ENCODE peak calls at places on chromosomes 11 and 22, in seven cellular contexts. One of them, this sample, is unnamed.

GRCh38 chr11:60305906-60306619 is 21.0 kb upstream of the MS4A6E start:
- DNase-seq in KG1: no peak
- DNase-seq in AG09319: no peak
- DNase-seq in A549: no peak
- DNase-seq in activated CD8-positive, alpha-beta memory T cell treated with anti-CD3 and anti-CD28 coated beads, Interleukin-2, amount 50 U/mL, for 48 hours: no peak
- DNase-seq in stimulated activated CD8-positive, alpha-beta memory T cell treated with anti-CD3 and anti-CD28 coated beads, Interleukin-15, amount 100 ng/mL, for 24 hours: no peak
- DNase-seq in NCI-H2029: no peak
- DNase-seq in this sample: no peak

GRCh38 chr22:27482414-27482813 is 319.1 kb downstream of the MN1 start:
- DNase-seq in KG1: no peak
- DNase-seq in AG09319: no peak
- DNase-seq in A549: no peak
- DNase-seq in activated CD8-positive, alpha-beta memory T cell treated with anti-CD3 and anti-CD28 coated beads, Interleukin-2, amount 50 U/mL, for 48 hours: no peak
- DNase-seq in stimulated activated CD8-positive, alpha-beta memory T cell treated with anti-CD3 and anti-CD28 coated beads, Interleukin-15, amount 100 ng/mL, for 24 hours: no peak
- DNase-seq in NCI-H2029: no peak
- DNase-seq in this sample: no peak

GRCh38 chr11:130241697-130242096 is 73.0 kb downstream of the ZBTB44 start:
- DNase-seq in KG1: no peak
- DNase-seq in AG09319: no peak
- DNase-seq in A549: no peak
- DNase-seq in activated CD8-positive, alpha-beta memory T cell treated with anti-CD3 and anti-CD28 coated beads, Interleukin-2, amount 50 U/mL, for 48 hours: no peak
- DNase-seq in stimulated activated CD8-positive, alpha-beta memory T cell treated with anti-CD3 and anti-CD28 coated beads, Interleukin-15, amount 100 ng/mL, for 24 hours: no peak
- DNase-seq in NCI-H2029: no peak
- DNase-seq in this sample: no peak

GRCh38 chr11:92941676-92942571 is 27.5 kb upstream of the MTNR1B start:
- DNase-seq in KG1: peak; percentile 56
- DNase-seq in AG09319: peak; percentile 5
- DNase-seq in A549: peak; percentile 40
- DNase-seq in activated CD8-positive, alpha-beta memory T cell treated with anti-CD3 and anti-CD28 coated beads, Interleukin-2, amount 50 U/mL, for 48 hours: no peak
- DNase-seq in stimulated activated CD8-positive, alpha-beta memory T cell treated with anti-CD3 and anti-CD28 coated beads, Interleukin-15, amount 100 ng/mL, for 24 hours: no peak
- DNase-seq in NCI-H2029: no peak
- DNase-seq in this sample: no peak

GRCh38 chr22:48939441-48940265 is 888.0 kb downstream of the BRD1 start:
- DNase-seq in KG1: no peak
- DNase-seq in AG09319: no peak
- DNase-seq in A549: no peak
- DNase-seq in activated CD8-positive, alpha-beta memory T cell treated with anti-CD3 and anti-CD28 coated beads, Interleukin-2, amount 50 U/mL, for 48 hours: peak; percentile 8
- DNase-seq in stimulated activated CD8-positive, alpha-beta memory T cell treated with anti-CD3 and anti-CD28 coated beads, Interleukin-15, amount 100 ng/mL, for 24 hours: no peak
- DNase-seq in NCI-H2029: no peak
- DNase-seq in this sample: peak; percentile 22

GRCh38 chr11:27571151-27571840 is 64.7 kb upstream of the LIN7C start:
- DNase-seq in KG1: no peak
- DNase-seq in AG09319: peak; percentile 37
- DNase-seq in A549: no peak
- DNase-seq in activated CD8-positive, alpha-beta memory T cell treated with anti-CD3 and anti-CD28 coated beads, Interleukin-2, amount 50 U/mL, for 48 hours: no peak
- DNase-seq in stimulated activated CD8-positive, alpha-beta memory T cell treated with anti-CD3 and anti-CD28 coated beads, Interleukin-15, amount 100 ng/mL, for 24 hours: no peak
- DNase-seq in NCI-H2029: no peak
- DNase-seq in this sample: no peak

GRCh38 chr11:20337526-20338154 is 25.9 kb upstream of the HTATIP2 start:
- DNase-seq in KG1: no peak
- DNase-seq in AG09319: no peak
- DNase-seq in A549: peak; percentile 38
- DNase-seq in activated CD8-positive, alpha-beta memory T cell treated with anti-CD3 and anti-CD28 coated beads, Interleukin-2, amount 50 U/mL, for 48 hours: no peak
- DNase-seq in stimulated activated CD8-positive, alpha-beta memory T cell treated with anti-CD3 and anti-CD28 coated beads, Interleukin-15, amount 100 ng/mL, for 24 hours: no peak
- DNase-seq in NCI-H2029: peak; percentile 3
- DNase-seq in this sample: no peak

GRCh38 chr11:75384438-75385080 is 14.8 kb upstream of the RPS3 start:
- DNase-seq in KG1: peak; percentile 85
- DNase-seq in AG09319: peak; percentile 25
- DNase-seq in A549: peak; percentile 88
- DNase-seq in activated CD8-positive, alpha-beta memory T cell treated with anti-CD3 and anti-CD28 coated beads, Interleukin-2, amount 50 U/mL, for 48 hours: peak; percentile 94
- DNase-seq in stimulated activated CD8-positive, alpha-beta memory T cell treated with anti-CD3 and anti-CD28 coated beads, Interleukin-15, amount 100 ng/mL, for 24 hours: peak; percentile 72
- DNase-seq in NCI-H2029: peak; percentile 74
- DNase-seq in this sample: peak; percentile 76

GRCh38 chr11:90747057-90747456 is 524.2 kb upstream of the CHORDC1 start:
- DNase-seq in KG1: no peak
- DNase-seq in AG09319: no peak
- DNase-seq in A549: no peak
- DNase-seq in activated CD8-positive, alpha-beta memory T cell treated with anti-CD3 and anti-CD28 coated beads, Interleukin-2, amount 50 U/mL, for 48 hours: no peak
- DNase-seq in stimulated activated CD8-positive, alpha-beta memory T cell treated with anti-CD3 and anti-CD28 coated beads, Interleukin-15, amount 100 ng/mL, for 24 hours: no peak
- DNase-seq in NCI-H2029: no peak
- DNase-seq in this sample: no peak

GRCh38 chr11:9672918-9673317 is 9.0 kb downstream of the SWAP70 start:
- DNase-seq in KG1: no peak
- DNase-seq in AG09319: no peak
- DNase-seq in A549: no peak
- DNase-seq in activated CD8-positive, alpha-beta memory T cell treated with anti-CD3 and anti-CD28 coated beads, Interleukin-2, amount 50 U/mL, for 48 hours: no peak
- DNase-seq in stimulated activated CD8-positive, alpha-beta memory T cell treated with anti-CD3 and anti-CD28 coated beads, Interleukin-15, amount 100 ng/mL, for 24 hours: no peak
- DNase-seq in NCI-H2029: no peak
- DNase-seq in this sample: no peak

GRCh38 chr11:84558085-84558905 is 1068.8 kb downstream of the DLG2 start:
- DNase-seq in KG1: peak; percentile 51
- DNase-seq in AG09319: peak; percentile 12
- DNase-seq in A549: peak; percentile 44
- DNase-seq in activated CD8-positive, alpha-beta memory T cell treated with anti-CD3 and anti-CD28 coated beads, Interleukin-2, amount 50 U/mL, for 48 hours: no peak
- DNase-seq in stimulated activated CD8-positive, alpha-beta memory T cell treated with anti-CD3 and anti-CD28 coated beads, Interleukin-15, amount 100 ng/mL, for 24 hours: no peak
- DNase-seq in NCI-H2029: no peak
- DNase-seq in this sample: no peak

GRCh38 chr11:1832181-1832988 is 2.4 kb upstream of the SYT8 start:
- DNase-seq in KG1: peak; percentile 26
- DNase-seq in AG09319: no peak
- DNase-seq in A549: peak; percentile 69
- DNase-seq in activated CD8-positive, alpha-beta memory T cell treated with anti-CD3 and anti-CD28 coated beads, Interleukin-2, amount 50 U/mL, for 48 hours: peak; percentile 94
- DNase-seq in stimulated activated CD8-positive, alpha-beta memory T cell treated with anti-CD3 and anti-CD28 coated beads, Interleukin-15, amount 100 ng/mL, for 24 hours: peak; percentile 66
- DNase-seq in NCI-H2029: peak; percentile 9
- DNase-seq in this sample: no peak

GRCh38 chr11:47348859-47349258 is 3.6 kb downstream of the MYBPC3 start:
- DNase-seq in KG1: peak; percentile 33
- DNase-seq in AG09319: no peak
- DNase-seq in A549: peak; percentile 50
- DNase-seq in activated CD8-positive, alpha-beta memory T cell treated with anti-CD3 and anti-CD28 coated beads, Interleukin-2, amount 50 U/mL, for 48 hours: no peak
- DNase-seq in stimulated activated CD8-positive, alpha-beta memory T cell treated with anti-CD3 and anti-CD28 coated beads, Interleukin-15, amount 100 ng/mL, for 24 hours: no peak
- DNase-seq in NCI-H2029: no peak
- DNase-seq in this sample: no peak

GRCh38 chr11:5891216-5891800 is 1.7 kb upstream of the OR52E5 start:
- DNase-seq in KG1: no peak
- DNase-seq in AG09319: no peak
- DNase-seq in A549: peak; percentile 2
- DNase-seq in activated CD8-positive, alpha-beta memory T cell treated with anti-CD3 and anti-CD28 coated beads, Interleukin-2, amount 50 U/mL, for 48 hours: no peak
- DNase-seq in stimulated activated CD8-positive, alpha-beta memory T cell treated with anti-CD3 and anti-CD28 coated beads, Interleukin-15, amount 100 ng/mL, for 24 hours: no peak
- DNase-seq in NCI-H2029: no peak
- DNase-seq in this sample: no peak

This sample was measured in left lobe of liver.